ENCODE peak calls at places on chromosome 3, in four cellular contexts. W is ovary; P is OCI-LY7; G is activated CD8-positive, alpha-beta T cell treated with anti-CD3 and anti-CD28 coated beads, Interleukin-2, amount 10 ng/mL, durations not matched to agents 7 days and 5 days. M is an unnamed sample.

GRCh38 chr3:155890671-155891190 is 20.3 kb downstream of the GMPS start:
- DNase-seq in W (no peak), P (no peak), G (no peak), M (peak)

GRCh38 chr3:126124148-126124868 is 40.4 kb upstream of the SLC41A3 start:
- DNase-seq in W (peak), P (no peak), G (no peak), M (no peak)

GRCh38 chr3:155420869-155421486 is 127.5 kb upstream of the STRIT1 start:
- DNase-seq in W (no peak), P (peak), G (no peak), M (no peak)

GRCh38 chr3:51683566-51683965 is 12.5 kb downstream of the TEX264 start:
- DNase-seq in W (no peak), P (no peak), G (no peak), M (no peak)

GRCh38 chr3:189267981-189268613 is 96.3 kb downstream of the TPRG1 start:
- DNase-seq in W (no peak), P (no peak), G (no peak), M (peak)

GRCh38 chr3:119676771-119677640 is at the start of gene COX17:
- DNase-seq in W (peak), P (peak), G (peak), M (peak)

GRCh38 chr3:50201573-50202315 is 3.3 kb upstream of the SLC38A3 start:
- DNase-seq in W (peak), P (no peak), G (no peak), M (no peak)

GRCh38 chr3:139774570-139775302 is 97.0 kb upstream of the NMNAT3 start:
- DNase-seq in W (no peak), P (no peak), G (no peak), M (peak)

GRCh38 chr3:42302924-42303634 is 37.1 kb upstream of the CCK start:
- DNase-seq in W (no peak), P (peak), G (no peak), M (no peak)

M was measured in AG10803.